ENCODE peak calls at places on chromosomes 7 and 10, in five cellular contexts. V is dermis microvascular lymphatic vessel endothelial cell; I is A549; L is NCI-H1092; Z is activated CD4-positive, CD25-positive, alpha-beta regulatory T cell. S is an unnamed sample.

GRCh38 chr7:102291056-102291915 is 4.6 kb downstream of the SH2B2 start:
- DNase-seq in V (no peak), L (no peak), Z (no peak), I (no peak), S (no peak)

GRCh38 chr10:24951201-24952145 is 933 bp downstream of the PRTFDC1 start:
- DNase-seq in I (peak; percentile 46), Z (no peak), V (no peak), L (peak; percentile 12), S (no peak)

GRCh38 chr10:70804424-70804814 is 11.3 kb upstream of the SGPL1 start:
- DNase-seq in V (no peak), L (no peak), Z (no peak), I (peak; percentile 29), S (peak; percentile 13)

GRCh38 chr10:79384773-79385391 is 37.6 kb downstream of the PPIF start:
- DNase-seq in V (no peak), I (no peak), Z (no peak), L (no peak), S (no peak)

GRCh38 chr10:128086003-128086863 is 40.0 kb downstream of the MKI67 start:
- DNase-seq in L (no peak), I (no peak), V (no peak), Z (no peak), S (no peak)

GRCh38 chr10:100006241-100006886 is 3.4 kb downstream of the DNMBP start:
- DNase-seq in I (peak; percentile 85), V (peak; percentile 50), L (no peak), Z (no peak), S (peak; percentile 77)

GRCh38 chr10:17432738-17433137 is 21.7 kb downstream of the ST8SIA6 start:
- DNase-seq in V (no peak), I (no peak), L (no peak), Z (no peak), S (no peak)

GRCh38 chr7:14197280-14197679 is 207.8 kb upstream of the ETV1 start:
- DNase-seq in I (no peak), V (no peak), Z (no peak), L (no peak), S (no peak)

GRCh38 chr10:132069122-132069848 is 3.5 kb downstream of the JAKMIP3 start:
- DNase-seq in I (no peak), Z (no peak), V (no peak), L (no peak), S (no peak)

GRCh38 chr10:96230527-96230926 is 40.8 kb downstream of the BLNK start:
- DNase-seq in I (no peak), L (no peak), Z (no peak), V (no peak), S (no peak)

GRCh38 chr10:25743832-25744231 is 190.2 kb upstream of the MYO3A start:
- DNase-seq in L (no peak), Z (no peak), I (no peak), V (no peak), S (no peak)

GRCh38 chr7:135966341-135967043 is 10.7 kb downstream of the MTPN start:
- DNase-seq in I (no peak), Z (no peak), V (no peak), L (no peak), S (no peak)

GRCh38 chr7:134153493-134154093 is 26.5 kb downstream of the LRGUK start:
- DNase-seq in Z (no peak), I (no peak), V (no peak), L (no peak), S (no peak)

GRCh38 chr7:117381357-117381756 is 45.9 kb downstream of the ASZ1 start:
- DNase-seq in Z (no peak), I (peak; percentile 14), V (no peak), L (no peak), S (no peak)

GRCh38 chr7:3134715-3135114 is 91.0 kb upstream of the CARD11 start:
- DNase-seq in V (no peak), Z (no peak), L (no peak), I (no peak), S (no peak)

GRCh38 chr10:89250814-89251416 is 660 bp downstream of the LIPA start:
- DNase-seq in I (no peak), Z (no peak), V (no peak), L (no peak), S (no peak)

GRCh38 chr7:88254721-88255120 is 34.9 kb upstream of the SRI start:
- DNase-seq in I (peak; percentile 41), Z (no peak), L (no peak), V (no peak), S (peak; percentile 88)